ENCODE peak calls at places on chromosomes 5 and 9, in seven cellular contexts. A is CD4-positive, alpha-beta memory T cell; T is hepatocyte; P is spleen; I is aorta; V is colonic mucosa; Q is GM23248. X is an unnamed sample.

GRCh38 chr9:95793924-95794828 is 81.3 kb upstream of the ERCC6L2 start:
- DNase-seq in V (no peak), A (no peak), I (no peak), P (no peak), Q (peak; percentile 84), T (no peak), X (no peak)

GRCh38 chr5:151151793-151152192 is 5.8 kb downstream of the ANXA6 start:
- DNase-seq in Q (peak; percentile 61), A (no peak), I (no peak), P (no peak), V (no peak), T (no peak), X (no peak)

GRCh38 chr9:8800196-8800595 is 1000.6 kb upstream of the DMAC1 start:
- DNase-seq in Q (no peak), T (no peak), V (no peak), I (no peak), A (no peak), P (no peak), X (no peak)

GRCh38 chr9:94472766-94473165 is 82.1 kb upstream of the PCAT7 start:
- DNase-seq in A (no peak), T (no peak), V (no peak), I (no peak), Q (no peak), P (no peak), X (no peak)

GRCh38 chr5:62284946-62285891 is 20.8 kb upstream of the KIF2A start:
- DNase-seq in V (no peak), I (no peak), A (no peak), T (no peak), Q (no peak), P (no peak), X (no peak)

GRCh38 chr5:10839118-10839517 is 78.1 kb upstream of the DAP start:
- DNase-seq in Q (no peak), I (no peak), V (no peak), P (no peak), T (no peak), A (no peak), X (no peak)

GRCh38 chr9:122912671-122912963 is 506 bp downstream of the ZBTB6 start:
- DNase-seq in V (no peak), T (no peak), P (no peak), I (no peak), Q (no peak), A (no peak), X (no peak)

GRCh38 chr9:107229146-107229545 is 53.9 kb upstream of the RAD23B start:
- DNase-seq in V (no peak), Q (no peak), I (no peak), T (no peak), A (no peak), P (no peak), X (no peak)

GRCh38 chr5:168020522-168021294 is 270.7 kb upstream of the WWC1 start:
- DNase-seq in P (no peak), A (no peak), T (no peak), I (no peak), V (no peak), Q (peak; percentile 40), X (no peak)

GRCh38 chr9:136228107-136228875 is 17.3 kb downstream of the QSOX2 start:
- DNase-seq in P (no peak), A (no peak), I (no peak), T (peak; percentile 43), Q (peak; percentile 82), V (no peak), X (no peak)

DNA sequence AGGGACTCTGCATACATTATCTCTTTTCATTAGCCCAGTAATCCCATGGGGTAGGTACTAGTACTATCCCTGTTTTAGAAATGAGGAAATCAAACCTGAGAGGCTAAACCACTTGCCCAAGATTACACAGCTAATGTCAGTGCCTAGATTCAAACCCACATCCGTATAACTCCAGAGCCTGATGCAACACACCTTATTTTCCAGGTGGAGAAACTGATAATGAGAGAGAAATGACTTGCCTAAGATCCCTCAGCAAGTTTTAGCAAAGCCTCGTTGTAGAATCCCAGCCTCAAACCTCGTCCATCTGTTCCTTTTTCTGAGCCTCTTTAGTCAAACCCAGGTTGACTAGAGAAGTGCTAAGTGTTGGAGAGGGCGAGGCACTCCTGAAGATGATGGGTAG is 1.1 kb upstream of the ADAM19 start:
- DNase-seq in V (no peak), P (no peak), T (no peak), Q (no peak), A (no peak), I (no peak), X (no peak)
- H3K4me3 ChIP-seq in V (no peak overlapping the region), P (no peak overlapping the region), T (no peak overlapping the region), Q (peak overlapping the region; percentile 90), A (no peak overlapping the region), I (no peak overlapping the region), X (no peak overlapping the region)

DNA sequence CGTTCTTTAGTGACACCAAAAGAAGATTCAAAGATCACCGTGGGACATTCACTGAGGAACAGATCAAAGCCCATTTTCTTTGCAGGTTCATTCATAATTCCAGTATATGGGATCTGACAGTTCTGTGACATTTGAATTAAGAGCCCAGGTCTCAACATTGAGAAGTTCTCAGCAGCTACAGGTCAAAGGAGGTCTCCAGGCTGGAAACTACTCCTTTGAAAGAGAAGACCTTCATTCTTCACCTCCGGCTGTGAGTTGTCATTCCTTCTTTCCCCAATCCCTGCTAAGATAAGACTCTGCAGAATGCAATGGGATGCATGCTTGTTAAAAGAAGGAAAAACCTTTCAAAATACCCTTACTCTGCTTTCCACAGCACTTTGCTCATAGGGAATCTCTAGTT is 79.0 kb downstream of the COL23A1 start:
- DNase-seq in Q (no peak), A (no peak), T (no peak), P (no peak), V (no peak), I (no peak), X (no peak)
- H3K27me3 ChIP-seq in Q (no peaks in the 10 kb centered on the region), A (no peaks in the 10 kb centered on the region), T (no peaks in the 10 kb centered on the region), P (no peaks in the 10 kb centered on the region), V (no peaks in the 10 kb centered on the region), I (no peaks in the 10 kb centered on the region), X (no peaks in the 10 kb centered on the region)

DNA sequence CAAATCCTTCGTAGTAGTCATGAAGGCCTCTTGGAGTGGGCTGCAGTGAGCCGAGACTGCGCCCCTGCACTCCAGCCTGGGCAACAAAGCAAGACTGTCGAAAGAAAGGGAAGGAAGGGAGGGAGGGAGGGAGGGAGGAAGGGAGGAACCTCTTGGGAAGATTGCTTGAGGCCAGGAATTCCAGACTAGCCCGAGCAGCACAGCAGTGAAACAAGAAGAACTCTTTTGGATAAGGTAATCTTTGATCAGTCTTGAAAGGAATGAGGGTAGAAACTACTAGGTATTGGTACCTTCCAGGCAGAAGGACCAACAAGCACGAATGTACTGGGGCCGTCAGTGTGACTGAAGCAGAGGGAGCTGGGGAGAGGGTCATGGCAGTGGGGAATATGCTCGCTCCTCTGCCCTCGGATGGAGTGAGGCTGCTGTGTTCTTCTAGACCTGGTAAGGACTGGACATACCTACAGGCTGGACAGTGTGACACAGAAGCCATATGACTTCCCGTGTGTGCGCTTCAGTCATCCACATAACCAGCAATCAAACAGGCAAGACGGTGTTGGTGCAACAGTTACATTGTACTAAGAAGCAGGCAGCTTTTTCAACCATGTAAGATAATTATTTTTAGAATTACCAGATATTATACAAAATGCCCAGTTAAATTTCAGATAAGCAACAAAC is 45.1 kb downstream of the P4HA2 start:
- DNase-seq in P (no peak), Q (peak; percentile 21), V (no peak), I (no peak), T (no peak), A (no peak), X (no peak)
- H3K4me3 ChIP-seq in P (no peak overlapping the region), Q (no peak overlapping the region), V (no peak overlapping the region), I (no peak overlapping the region), T (no peak overlapping the region), A (no peak overlapping the region), X (no peak overlapping the region)

GRCh38 chr5:59173568-59173967 is 590.7 kb downstream of the RAB3C start:
- DNase-seq in Q (peak; percentile 14), I (no peak), P (no peak), T (peak; percentile 31), A (no peak), V (no peak), X (no peak)

GRCh38 chr5:59169101-59169767 is 586.4 kb downstream of the RAB3C start:
- DNase-seq in A (no peak), T (no peak), Q (no peak), P (no peak), I (no peak), V (no peak), X (no peak)

GRCh38 chr5:59169768-59170150 is 586.9 kb downstream of the RAB3C start:
- DNase-seq in P (no peak), A (no peak), T (no peak), I (no peak), Q (no peak), V (no peak), X (no peak)

GRCh38 chr5:59174248-59174844 is 591.5 kb downstream of the RAB3C start:
- DNase-seq in I (no peak), A (peak; percentile 67), Q (peak; percentile 81), T (peak; percentile 73), V (no peak), P (no peak), X (no peak)

GRCh38 chr5:59171131-59171530 is 588.3 kb downstream of the RAB3C start:
- DNase-seq in T (no peak), Q (no peak), P (no peak), A (no peak), I (no peak), V (no peak), X (no peak)
- H3K27me3 ChIP-seq in T (no peaks in the 10 kb centered on the region), Q (no peaks in the 10 kb centered on the region), P (no peaks in the 10 kb centered on the region), A (no peaks in the 10 kb centered on the region), I (no peaks in the 10 kb centered on the region), V (no peaks in the 10 kb centered on the region), X (no peaks in the 10 kb centered on the region)

DNA sequence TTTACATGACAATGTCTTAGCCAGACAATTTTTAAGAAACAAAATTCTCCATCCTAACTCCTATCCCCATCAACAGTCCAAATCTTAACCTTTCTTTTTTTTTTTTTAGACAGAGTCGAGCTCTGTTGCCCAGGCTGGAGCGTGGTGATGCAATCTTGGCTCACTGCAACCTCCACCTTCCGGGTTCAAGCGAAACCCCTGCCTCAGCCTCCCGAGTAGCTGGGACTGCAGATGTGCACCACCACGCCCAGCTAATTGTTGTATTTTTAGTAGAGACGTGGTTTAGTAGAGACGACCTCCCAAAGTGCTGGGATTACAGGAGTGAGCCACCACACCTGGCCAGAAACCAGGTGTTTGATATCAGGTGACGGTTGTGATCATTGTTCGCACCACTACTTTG is 10.2 kb downstream of the ABL1 start:
- DNase-seq in I (no peak), P (no peak), A (no peak), V (no peak), Q (no peak), T (no peak), X (no peak)
- H3K4me3 ChIP-seq in I (no peak overlapping the region), P (no peak overlapping the region), A (no peak overlapping the region), V (no peak overlapping the region), Q (peak overlapping the region; percentile 61), T (no peak overlapping the region), X (peak overlapping the region; percentile 28)

DNA sequence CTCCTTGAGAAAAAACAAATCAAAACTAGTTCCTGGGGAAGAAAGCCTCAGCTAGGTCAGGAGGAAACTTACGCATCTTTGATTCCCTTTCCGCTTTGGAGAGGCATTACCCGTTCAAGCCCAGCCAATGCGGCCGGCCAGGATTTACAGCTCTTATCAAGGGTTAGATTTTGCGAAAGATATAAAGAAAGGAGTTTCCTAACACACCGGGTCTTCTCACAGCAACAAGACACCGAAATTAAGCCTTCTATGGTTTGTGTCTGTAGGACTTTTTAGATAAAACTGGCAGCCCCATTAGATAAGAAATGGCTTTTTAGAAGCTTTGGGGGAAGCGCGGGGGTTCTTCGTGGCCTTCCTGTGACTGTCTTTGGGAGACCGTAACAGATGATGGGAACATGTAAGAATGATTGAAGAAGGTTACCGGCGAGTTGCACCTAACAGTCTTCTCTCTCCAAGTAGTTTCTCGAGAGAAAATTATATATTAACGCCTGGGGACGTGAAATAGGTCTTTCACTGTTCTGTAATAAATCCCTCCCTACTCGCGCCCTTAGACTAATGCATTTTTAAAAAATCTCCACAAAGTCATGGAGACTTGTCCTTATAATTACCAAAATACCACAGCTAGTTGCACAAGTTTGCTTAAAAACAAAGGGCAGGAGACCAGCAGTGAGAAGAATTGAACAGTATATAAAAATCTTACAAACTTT is 1.3 kb upstream of the ISL1 start:
- DNase-seq in T (no peak), I (no peak), A (no peak), Q (no peak), V (no peak), P (no peak), X (no peak)
- H3K27me3 ChIP-seq in T (peaks cover 84% of the 10 kb centered on the region), I (peaks cover 4% of the 10 kb centered on the region), A (peaks cover 32% of the 10 kb centered on the region), Q (peaks cover 91% of the 10 kb centered on the region), V (peaks cover 62% of the 10 kb centered on the region), P (peaks cover 88% of the 10 kb centered on the region), X (peaks cover 28% of the 10 kb centered on the region)

X was measured in psoas muscle.